ENCODE peak calls at places on chromosomes 11 and 22, in four cellular contexts. E is K562, Z is HCT116, S is HepG2. D is an unnamed sample. For H3K4me1, the result is how much of the 10 kb centered on the place peaks cover.

GRCh38 chr22:19911540-19912235 is 29.9 kb upstream of the COMT start:
- DNase-seq in E (no peak), Z (no peak), S (no peak), D (no peak)

GRCh38 chr22:49247194-49247924 is 580.3 kb downstream of the BRD1 start:
- DNase-seq in E (no peak), Z (no peak), S (no peak), D (no peak)

GRCh38 chr22:38205261-38206128 is 3.7 kb downstream of the MAFF start:
- DNase-seq in E (no peak), Z (no peak), S (no peak), D (no peak)

GRCh38 chr22:40247976-40248375 is 70.3 kb downstream of the TNRC6B start:
- DNase-seq in E (no peak), Z (no peak), S (no peak), D (no peak)

GRCh38 chr22:27345681-27346080 is 455.9 kb downstream of the MN1 start:
- DNase-seq in E (no peak), Z (no peak), S (no peak), D (no peak)

GRCh38 chr11:47912843-47913437 is 64.8 kb upstream of the NUP160 start:
- DNase-seq in E (no peak), Z (no peak), S (no peak), D (no peak)

GRCh38 chr11:31608995-31609394 is 99.4 kb downstream of the ELP4 start:
- DNase-seq in E (no peak), Z (no peak), S (no peak), D (no peak)

GRCh38 chr22:38348751-38349496 is 31.7 kb upstream of the CSNK1E start:
- DNase-seq in E (no peak), Z (no peak), S (no peak), D (no peak)

GRCh38 chr11:35061516-35062440 is 77.2 kb upstream of the CD44 start:
- DNase-seq in E (no peak), Z (no peak), S (no peak), D (no peak)

GRCh38 chr11:75474878-75475766 is 42.1 kb upstream of the KLHL35 start:
- DNase-seq in E (peak), Z (no peak), S (no peak), D (no peak)

GRCh38 chr22:41237707-41238569 is 2.8 kb downstream of the CHADL start:
- DNase-seq in E (no peak), Z (no peak), S (no peak), D (no peak)

GRCh38 chr22:38831166-38831945 is 12.5 kb downstream of the NPTXR start:
- DNase-seq in E (no peak), Z (no peak), S (no peak), D (no peak)

GRCh38 chr22:40951795-40952602 is 821 bp downstream of the RBX1 start:
- DNase-seq in E (no peak), Z (no peak), S (no peak), D (no peak)

GRCh38 chr22:17830041-17830961 is 56.0 kb upstream of the BID start:
- DNase-seq in E (peak), Z (peak), S (peak), D (peak)

GRCh38 chr22:32776397-32776796 is 25.1 kb upstream of the TIMP3 start:
- DNase-seq in E (no peak), Z (no peak), S (no peak), D (no peak)

GRCh38 chr11:5476184-5476819 is 12.2 kb upstream of the OR52D1 start:
- DNase-seq in E (peak), Z (peak), S (peak), D (peak)

GRCh38 chr22:48104786-48105185 is 1342.3 kb downstream of the TBC1D22A start:
- DNase-seq in E (no peak), Z (no peak), S (no peak), D (no peak)

GRCh38 chr11:102377891-102378290 is 30.9 kb downstream of the BIRC2 start:
- DNase-seq in E (no peak), Z (no peak), S (no peak), D (no peak)

GRCh38 chr11:124817036-124817435 is 16.8 kb upstream of the MSANTD2 start:
- DNase-seq in E (no peak), Z (no peak), S (no peak), D (no peak)

GRCh38 chr11:102313225-102313940 is 3.9 kb upstream of the BIRC3 start:
- DNase-seq in E (no peak), Z (no peak), S (no peak), D (no peak)

GRCh38 chr11:26319906-26320305 is 12.0 kb upstream of the ANO3 start:
- DNase-seq in E (no peak), Z (no peak), S (no peak), D (no peak)

GRCh38 chr11:43942651-43943356 is 367 bp downstream of the C11orf96 start:
- DNase-seq in E (peak), Z (no peak), S (no peak), D (no peak)

GRCh38 chr11:77047007-77047927 is 13.1 kb downstream of the B3GNT6 start:
- DNase-seq in E (peak), Z (peak), S (peak), D (peak)

DNA sequence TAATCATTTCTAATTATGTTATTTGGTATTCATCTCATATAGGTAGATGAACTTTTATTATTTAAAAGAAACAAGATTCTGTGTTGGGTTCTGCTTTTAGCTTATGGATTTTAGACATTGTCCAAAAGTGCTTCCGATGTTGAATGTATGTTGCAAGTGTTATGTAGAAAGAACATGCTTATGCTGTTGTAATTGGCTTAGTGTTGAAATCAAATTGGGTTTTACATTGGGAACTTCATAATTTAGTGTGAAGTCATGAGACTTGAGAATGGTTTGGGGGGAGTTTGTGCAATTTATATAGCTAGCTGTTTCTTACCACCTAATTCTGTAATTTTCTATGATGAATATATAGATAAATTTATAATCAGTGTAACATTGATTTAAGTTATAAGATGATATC is 3.6 kb downstream of the MTMR3 start:
- DNase-seq in E (no peak), Z (no peak), S (no peak), D (no peak)
- H3K4me1 ChIP-seq in E (under half), Z (under half), S (under half), D (under half)

DNA sequence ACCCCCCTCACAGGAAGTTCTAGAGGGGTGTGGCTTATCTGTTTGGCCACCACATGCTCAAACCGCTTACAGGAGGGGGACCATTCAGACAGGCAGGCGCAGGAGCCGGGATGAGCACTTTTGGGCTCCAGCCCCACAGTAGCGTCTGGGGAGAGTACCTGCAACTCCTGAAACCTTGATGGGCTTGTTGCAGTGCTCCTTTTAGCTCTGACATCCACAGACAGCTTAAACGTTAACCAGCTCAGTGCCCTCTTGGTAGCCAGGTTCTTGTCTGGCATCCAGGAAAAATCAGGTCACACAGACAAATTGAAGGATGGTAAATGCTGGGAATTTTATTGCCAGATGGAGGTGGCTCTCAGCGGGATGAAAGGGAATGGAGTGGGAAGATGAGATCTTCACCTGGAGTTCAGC is 326.3 kb downstream of the ETS1 start:
- DNase-seq in E (no peak), Z (no peak), S (no peak), D (no peak)
- TF ChIP-seq REST in E (no peak), Z (no peak), S (no peak), D (no peak)

DNA sequence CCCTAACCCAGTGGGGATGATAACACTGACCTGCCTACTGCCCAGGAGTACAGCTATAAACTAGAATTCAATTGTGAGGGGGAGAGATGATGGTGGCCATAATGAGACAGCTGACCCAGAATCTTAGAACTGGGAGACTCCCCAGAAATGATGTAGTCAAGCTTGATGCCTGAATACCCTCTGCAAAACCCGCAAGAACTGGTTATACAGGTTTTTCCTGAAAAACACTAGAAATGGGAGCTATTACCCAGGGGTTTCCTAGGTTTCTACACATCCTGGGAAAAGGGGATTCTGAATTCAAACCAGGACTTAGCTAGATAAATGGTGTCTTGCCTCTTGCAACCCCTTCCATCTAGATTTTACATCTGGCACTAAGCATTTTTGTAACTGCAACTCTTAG is 113.8 kb upstream of the NARS2 start:
- DNase-seq in E (no peak), Z (no peak), S (no peak), D (no peak)
- TF ChIP-seq TCF7L2 in E (no peak), Z (no peak), S (no peak), D (no peak)

DNA sequence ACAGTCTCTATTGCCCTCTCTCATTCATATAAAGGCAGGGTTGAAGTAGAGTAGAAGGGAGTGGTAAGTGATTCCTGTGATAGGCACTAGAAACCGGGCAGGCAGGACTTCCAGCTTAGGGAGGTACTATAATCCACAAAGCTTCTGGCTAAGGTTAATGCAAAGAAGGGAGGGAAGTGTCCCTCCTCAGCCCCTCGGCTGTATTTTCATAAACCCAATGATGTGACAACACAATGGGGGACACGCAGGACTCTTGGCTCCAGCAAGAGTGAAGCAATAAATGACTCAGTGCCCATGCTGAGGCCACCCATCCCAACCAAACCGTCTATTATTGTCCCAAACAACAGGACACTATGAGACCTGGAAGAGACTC is 90.7 kb downstream of the ETS1 start:
- DNase-seq in E (no peak), Z (no peak), S (no peak), D (no peak)
- H3K4me1 ChIP-seq in E (under half), Z (under half), S (under half), D (half or more)

GRCh38 chr11:116650052-116650451 is 122.7 kb downstream of the BUD13 start:
- DNase-seq in E (no peak), Z (no peak), S (no peak), D (no peak)

GRCh38 chr11:116649268-116649667 is 123.5 kb downstream of the BUD13 start:
- DNase-seq in E (no peak), Z (no peak), S (no peak), D (no peak)

GRCh38 chr11:116651098-116651756 is 121.6 kb downstream of the BUD13 start:
- DNase-seq in E (peak), Z (no peak), S (no peak), D (no peak)

GRCh38 chr11:116653206-116653605 is 119.6 kb downstream of the BUD13 start:
- DNase-seq in E (no peak), Z (no peak), S (no peak), D (no peak)

DNA sequence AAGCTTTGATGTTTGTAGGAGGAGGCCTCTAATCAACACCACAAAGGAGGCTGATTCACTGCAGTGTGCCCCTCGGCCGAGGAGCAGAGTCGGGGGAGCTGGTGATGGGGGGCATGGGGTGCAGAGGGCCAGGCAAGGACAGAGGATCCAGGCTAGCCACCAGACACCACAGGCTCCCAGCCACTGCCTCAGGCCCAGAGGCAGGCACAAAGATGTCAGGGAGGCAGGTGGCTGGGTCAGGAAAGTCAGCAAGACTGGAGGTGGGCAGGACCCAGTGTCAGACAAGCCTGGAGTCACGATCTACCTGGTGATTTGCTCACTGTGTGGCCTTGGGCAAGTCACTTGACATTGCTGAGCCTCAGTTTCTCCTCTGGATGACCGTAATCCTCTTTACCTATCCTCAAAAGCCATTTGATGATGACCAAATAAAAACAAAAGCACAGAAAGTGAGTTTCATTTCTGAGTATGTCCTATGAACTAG is 121.0 kb downstream of the BUD13 start:
- DNase-seq in E (no peak), Z (no peak), S (no peak), D (no peak)
- TF ChIP-seq REST in E (no peak), Z (no peak), S (no peak), D (no peak)

GRCh38 chr11:129910360-129910759 is 15.0 kb upstream of the NFRKB start:
- DNase-seq in E (no peak), Z (no peak), S (no peak), D (no peak)

GRCh38 chr11:129911298-129911697 is 15.9 kb upstream of the NFRKB start:
- DNase-seq in E (no peak), Z (no peak), S (no peak), D (no peak)

DNA sequence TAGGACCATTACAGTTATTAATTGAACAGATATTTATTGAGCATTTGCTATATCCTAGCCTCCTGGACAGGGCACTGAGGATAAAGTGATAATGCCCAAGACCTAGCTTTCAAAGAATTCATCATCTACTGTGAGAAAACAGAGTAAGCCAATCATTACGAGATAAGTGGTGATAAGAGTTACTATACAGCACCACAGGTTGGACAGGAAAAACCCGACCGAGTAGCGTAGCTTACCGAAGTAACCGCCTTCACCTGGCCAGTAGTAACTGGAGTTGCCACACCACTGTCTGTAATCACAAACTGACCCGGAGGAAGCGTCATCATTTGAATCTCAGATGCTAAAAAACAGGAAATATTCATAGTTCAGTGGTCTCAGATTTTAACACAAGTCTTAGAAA is 10.0 kb upstream of the NFRKB start:
- DNase-seq in E (no peak), Z (no peak), S (no peak), D (no peak)
- TF ChIP-seq TCF7L2 in E (no peak), Z (no peak), S (no peak), D (no peak)